ENCODE peak calls at places on chromosomes 13 and 19, in eight cellular contexts. X is lower lobe of right lung, T is stomach, M is esophagus muscularis mucosa, B is heart left ventricle, G is cardiac muscle cell, P is fibroblast of lung, F is IMR-90. Y is an unnamed sample. For H3K36me3, the result is how much of the 10 kb centered on the place peaks cover.

GRCh38 chr13:60433505-60433904 is 36.5 kb downstream of the TDRD3 start:
- DNase-seq in X (no peak), T (no peak), M (no peak), B (no peak), G (no peak), P (peak), F (no peak), Y (no peak)

GRCh38 chr19:40279120-40279551 is 6.0 kb downstream of the AKT2 start:
- DNase-seq in X (peak), T (no peak), M (no peak), B (peak), G (peak), P (peak), F (peak), Y (peak)

GRCh38 chr19:29966594-29967249 is 24.7 kb downstream of the URI1 start:
- DNase-seq in X (no peak), T (no peak), M (no peak), B (no peak), G (peak), P (peak), F (peak), Y (no peak)

GRCh38 chr19:12232961-12233360 is 61.7 kb downstream of the ZNF44 start:
- DNase-seq in X (no peak), T (no peak), M (no peak), B (no peak), G (no peak), P (no peak), F (no peak), Y (no peak)

GRCh38 chr19:27765397-27765796 is 1447.6 kb downstream of the UQCRFS1 start:
- DNase-seq in X (no peak), T (no peak), M (peak), B (no peak), G (no peak), P (no peak), F (no peak), Y (peak)

GRCh38 chr13:81318231-81319019 is 977.5 kb upstream of the SPRY2 start:
- DNase-seq in X (no peak), T (no peak), M (no peak), B (no peak), G (no peak), P (no peak), F (no peak), Y (no peak)

GRCh38 chr13:110409581-110409992 is 102.5 kb downstream of the COL4A2 start:
- DNase-seq in X (no peak), T (no peak), M (no peak), B (peak), G (no peak), P (peak), F (peak), Y (peak)

GRCh38 chr19:43774103-43774939 is 6.5 kb downstream of the KCNN4 start:
- DNase-seq in X (peak), T (peak), M (no peak), B (peak), G (peak), P (peak), F (peak), Y (peak)

GRCh38 chr13:99217461-99218101 is 16.9 kb downstream of the UBAC2 start:
- DNase-seq in X (no peak), T (no peak), M (peak), B (no peak), G (no peak), P (no peak), F (no peak), Y (peak)

GRCh38 chr13:100542546-100543156 is 45.9 kb downstream of the GGACT start:
- DNase-seq in X (no peak), T (no peak), M (no peak), B (no peak), G (no peak), P (peak), F (peak), Y (peak)

GRCh38 chr19:6551091-6551490 is 20.3 kb downstream of the TNFSF9 start:
- DNase-seq in X (no peak), T (no peak), M (no peak), B (no peak), G (no peak), P (no peak), F (no peak), Y (no peak)

GRCh38 chr13:76421011-76421410 is 465.2 kb downstream of the KCTD12 start:
- DNase-seq in X (peak), T (no peak), M (no peak), B (no peak), G (no peak), P (no peak), F (no peak), Y (no peak)

GRCh38 chr13:93108111-93108581 is 118.5 kb upstream of the GPC6 start:
- DNase-seq in X (no peak), T (no peak), M (no peak), B (no peak), G (no peak), P (peak), F (no peak), Y (no peak)

GRCh38 chr13:35475131-35475959 is 1.1 kb downstream of the MAB21L1 start:
- DNase-seq in X (no peak), T (peak), M (no peak), B (peak), G (peak), P (peak), F (peak), Y (no peak)

GRCh38 chr19:19514881-19515763 is at the start of gene TSSK6:
- DNase-seq in X (no peak), T (no peak), M (no peak), B (no peak), G (no peak), P (no peak), F (no peak), Y (no peak)

GRCh38 chr19:9797871-9798270 is 21.0 kb downstream of the FBXL12 start:
- DNase-seq in X (no peak), T (no peak), M (no peak), B (no peak), G (no peak), P (no peak), F (no peak), Y (no peak)

GRCh38 chr13:98869408-98870090 is 108.3 kb downstream of the DOCK9 start:
- DNase-seq in X (no peak), T (peak), M (no peak), B (peak), G (no peak), P (no peak), F (no peak), Y (no peak)

GRCh38 chr19:12872941-12873890 is 8.0 kb downstream of the DNASE2 start:
- DNase-seq in X (peak), T (peak), M (no peak), B (peak), G (no peak), P (peak), F (peak), Y (no peak)

GRCh38 chr13:99416411-99417121 is 84.7 kb upstream of the TM9SF2 start:
- DNase-seq in X (no peak), T (peak), M (no peak), B (no peak), G (no peak), P (no peak), F (no peak), Y (no peak)

GRCh38 chr19:4910594-4911273 is 1.4 kb downstream of the UHRF1 start:
- DNase-seq in X (no peak), T (no peak), M (no peak), B (no peak), G (no peak), P (peak), F (peak), Y (no peak)

GRCh38 chr13:39601636-39602035 is 1.4 kb downstream of the LHFPL6 start:
- DNase-seq in X (no peak), T (no peak), M (no peak), B (no peak), G (no peak), P (no peak), F (no peak), Y (no peak)

GRCh38 chr13:90447735-90448103 is 899.8 kb upstream of the MIR17HG start:
- DNase-seq in X (no peak), T (no peak), M (no peak), B (no peak), G (no peak), P (peak), F (peak), Y (no peak)

GRCh38 chr13:25281937-25282332 is 5.4 kb downstream of the MTMR6 start:
- DNase-seq in X (no peak), T (no peak), M (no peak), B (no peak), G (no peak), P (no peak), F (no peak), Y (no peak)

GRCh38 chr19:14080887-14081796 is 4.4 kb downstream of the C19orf67 start:
- DNase-seq in X (peak), T (peak), M (peak), B (peak), G (peak), P (peak), F (peak), Y (peak)
- TF ChIP-seq CTCF in X (no peak), T (no peak), M (no peak), B (no peak), G (no peak), P (no peak), F (no peak), Y (no peak)

GRCh38 chr13:97567510-97568243 is 133.7 kb downstream of the RAP2A start:
- DNase-seq in X (peak), T (peak), M (no peak), B (no peak), G (no peak), P (peak), F (peak), Y (peak)
- H3K36me3 ChIP-seq in X (under half), T (under half), M (under half), B (under half), G (under half), P (under half), F (under half), Y (under half)

GRCh38 chr13:73394066-73394465 is 335.3 kb downstream of the KLF5 start:
- DNase-seq in X (no peak), T (no peak), M (no peak), B (no peak), G (no peak), P (no peak), F (no peak), Y (no peak)
- TF ChIP-seq CTCF in X (no peak), T (no peak), M (no peak), B (no peak), G (no peak), P (no peak), F (no peak), Y (no peak)

GRCh38 chr13:33109319-33109718 is 93.1 kb downstream of the KL start:
- DNase-seq in X (no peak), T (no peak), M (no peak), B (no peak), G (no peak), P (peak), F (no peak), Y (no peak)
- H3K36me3 ChIP-seq in X (half or more), T (half or more), M (under half), B (half or more), G (under half), P (under half), F (half or more), Y (half or more)

GRCh38 chr19:34938886-34939285 is 12.2 kb downstream of the ZNF30 start:
- DNase-seq in X (no peak), T (no peak), M (no peak), B (no peak), G (no peak), P (no peak), F (no peak), Y (no peak)

GRCh38 chr19:34943861-34944573 is 17.3 kb downstream of the ZNF30 start:
- DNase-seq in X (no peak), T (no peak), M (no peak), B (no peak), G (no peak), P (no peak), F (no peak), Y (no peak)
- TF ChIP-seq CTCF in X (no peak), T (no peak), M (no peak), B (no peak), G (no peak), P (no peak), F (no peak), Y (no peak)

Y was measured in right atrium auricular region.